ENCODE peak calls at places on chromosomes 16 and 17, in six cellular contexts. M is skeletal muscle cell; O is tibial nerve; I is naive thymus-derived CD4-positive, alpha-beta T cell; H is kidney epithelial cell; Y is trophoblast cell. E is an unnamed sample.

GRCh38 chr16:28168991-28169554 is 42.7 kb downstream of the XPO6 start:
- DNase-seq in H (no peak), Y (no peak), M (no peak), I (no peak), O (no peak), E (peak)

GRCh38 chr17:27559506-27559931 is 71.5 kb upstream of the LGALS9 start:
- DNase-seq in H (no peak), I (no peak), M (peak), Y (no peak), O (no peak), E (no peak)

GRCh38 chr17:75831032-75831567 is 13.1 kb downstream of the UNC13D start:
- DNase-seq in I (no peak), O (no peak), M (no peak), Y (no peak), H (no peak), E (no peak)

GRCh38 chr16:53043986-53044571 is 8.6 kb downstream of the CHD9NB start:
- DNase-seq in O (no peak), H (no peak), M (no peak), I (no peak), Y (peak), E (no peak)

GRCh38 chr17:43418441-43419374 is 19.9 kb downstream of the ARL4D start:
- DNase-seq in I (no peak), M (peak), O (no peak), H (peak), Y (peak), E (no peak)

GRCh38 chr17:77694391-77695363 is 263.8 kb upstream of the TNRC6C start:
- DNase-seq in M (no peak), H (no peak), I (no peak), Y (no peak), O (no peak), E (no peak)

GRCh38 chr17:4180791-4181190 is 37.8 kb downstream of the CYB5D2 start:
- DNase-seq in M (no peak), O (no peak), Y (no peak), I (no peak), H (no peak), E (no peak)

GRCh38 chr17:82435601-82436583 is 14.7 kb downstream of the CYBC1 start:
- DNase-seq in M (no peak), I (no peak), H (no peak), Y (no peak), O (no peak), E (no peak)

GRCh38 chr17:57264776-57265175 is 8.5 kb downstream of the MSI2 start:
- DNase-seq in I (no peak), H (no peak), Y (peak), M (no peak), O (no peak), E (no peak)

GRCh38 chr16:3266873-3267537 is 10.6 kb upstream of the MEFV start:
- DNase-seq in I (no peak), H (no peak), Y (no peak), M (no peak), O (no peak), E (peak)

GRCh38 chr16:62034236-62035114 is 1.8 kb downstream of the CDH8 start:
- DNase-seq in Y (no peak), I (no peak), M (no peak), H (no peak), O (no peak), E (no peak)

GRCh38 chr16:50273888-50274770 is 7.8 kb downstream of the ADCY7 start:
- DNase-seq in O (no peak), M (no peak), I (peak), H (no peak), Y (no peak), E (peak)

GRCh38 chr16:49649013-49649785 is 206.7 kb downstream of the ZNF423 start:
- DNase-seq in Y (no peak), I (no peak), O (no peak), H (peak), M (no peak), E (no peak)

DNA sequence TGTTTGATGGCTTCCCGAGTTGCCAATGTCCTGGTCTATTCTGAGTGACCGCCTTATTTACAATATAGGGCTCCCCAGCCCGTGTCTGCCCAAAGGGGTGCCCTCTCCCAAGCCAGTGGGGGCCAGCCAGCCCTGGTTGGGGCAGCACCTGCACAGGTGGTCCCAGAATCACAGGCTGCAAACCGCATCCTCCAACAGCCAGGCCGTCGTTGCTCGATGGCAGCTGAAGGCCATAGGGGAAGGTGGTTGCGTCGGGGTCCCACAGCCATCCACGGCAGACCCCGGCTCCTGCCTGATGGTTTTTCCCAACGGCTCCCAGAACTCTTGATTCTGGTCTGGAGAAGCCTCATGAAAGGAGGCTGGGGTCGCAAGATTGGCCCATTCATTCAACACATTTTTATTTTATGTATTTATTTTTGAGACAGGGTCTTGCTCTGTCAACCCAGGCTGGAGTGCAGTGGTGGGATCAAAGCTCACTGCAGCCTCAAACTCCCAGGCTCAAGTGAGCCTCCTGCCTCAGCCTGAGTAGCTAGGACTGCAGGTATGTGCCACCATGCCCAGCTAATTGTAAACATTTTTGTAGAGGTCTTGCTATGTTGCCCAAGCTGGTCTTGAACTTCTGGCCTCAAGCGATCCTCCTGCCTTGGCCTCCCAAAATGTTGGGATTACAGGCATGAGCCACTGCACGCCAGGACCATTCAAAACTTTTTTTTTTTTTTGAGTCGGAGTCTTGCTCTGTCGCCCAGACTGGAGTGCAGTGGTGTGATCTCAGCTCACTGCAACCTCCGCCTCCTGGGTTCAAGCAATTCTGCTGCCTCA is 79.0 kb upstream of the TOB1 start:
- DNase-seq in O (no peak), Y (no peak), H (no peak), I (no peak), M (no peak), E (no peak)
- H3K4me3 ChIP-seq in O (no peak), Y (peak), H (no peak), I (peak), M (no peak), E (peak)

DNA sequence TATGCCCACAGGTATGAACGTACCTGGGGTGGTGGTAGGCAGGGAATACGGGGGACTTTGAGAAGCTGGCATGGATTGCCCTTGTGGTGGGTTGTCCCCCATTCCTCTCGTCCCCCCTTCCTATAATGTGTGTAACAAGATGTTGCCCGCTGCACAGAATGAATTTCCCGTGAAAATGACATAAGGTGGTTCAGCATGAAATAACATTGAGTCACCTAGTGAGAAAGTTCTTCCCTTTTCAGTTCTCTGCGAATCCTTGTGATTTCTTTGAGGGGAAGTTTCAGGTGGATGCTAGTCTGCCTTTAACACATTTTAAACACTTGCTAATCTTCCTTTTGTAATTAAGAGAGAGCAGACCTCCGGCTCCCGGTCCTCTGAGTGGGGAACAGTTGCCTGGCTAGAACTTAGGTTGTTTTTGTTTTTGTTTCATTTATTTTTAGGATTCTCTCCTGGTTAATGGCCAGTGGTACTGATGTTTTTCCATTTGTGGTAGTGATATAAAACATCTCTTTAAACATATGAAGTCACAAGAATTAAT is 58.9 kb downstream of the RAP1GAP2 start:
- DNase-seq in O (no peak), M (no peak), H (no peak), I (no peak), Y (no peak), E (no peak)
- H3K4me3 ChIP-seq in O (no peak), M (peak), H (peak), I (no peak), Y (peak), E (no peak)

DNA sequence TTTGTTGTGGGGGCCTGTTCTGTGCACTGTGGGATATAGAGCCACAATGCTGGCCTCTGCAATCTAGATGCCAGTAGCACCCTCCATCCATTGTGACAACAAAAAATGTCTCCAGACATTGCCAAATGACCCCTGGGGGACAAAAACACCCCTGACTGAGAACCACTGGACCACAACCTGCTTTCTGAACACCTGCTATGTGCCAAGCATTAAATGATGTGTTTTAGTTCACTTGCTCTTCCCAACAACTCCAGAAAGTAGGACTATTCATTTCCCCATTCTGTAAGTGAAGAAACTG is 367.0 kb upstream of the ERCC4 start:
- DNase-seq in I (no peak), M (no peak), H (no peak), O (no peak), Y (no peak), E (no peak)
- H3K4me3 ChIP-seq in I (no peak), M (no peak), H (no peak), O (no peak), Y (no peak), E (no peak)

GRCh38 chr16:85750021-85750826 is 672 bp downstream of the C16orf74 start:
- DNase-seq in H (no peak), Y (peak), O (no peak), M (peak), I (no peak), E (peak)
- H3K4me3 ChIP-seq in H (peak), Y (peak), O (peak), M (peak), I (peak), E (peak)

GRCh38 chr17:45170976-45171337 is 9.3 kb downstream of the HEXIM2 start:
- DNase-seq in I (no peak), Y (peak), M (no peak), O (peak), H (no peak), E (no peak)
- H3K4me3 ChIP-seq in I (no peak), Y (no peak), M (peak), O (peak), H (no peak), E (no peak)

GRCh38 chr16:69563605-69564580 is 1.9 kb upstream of the NFAT5 start:
- DNase-seq in O (no peak), I (peak), H (no peak), M (no peak), Y (peak), E (no peak)
- H3K4me3 ChIP-seq in O (no peak), I (peak), H (no peak), M (peak), Y (no peak), E (no peak)

DNA sequence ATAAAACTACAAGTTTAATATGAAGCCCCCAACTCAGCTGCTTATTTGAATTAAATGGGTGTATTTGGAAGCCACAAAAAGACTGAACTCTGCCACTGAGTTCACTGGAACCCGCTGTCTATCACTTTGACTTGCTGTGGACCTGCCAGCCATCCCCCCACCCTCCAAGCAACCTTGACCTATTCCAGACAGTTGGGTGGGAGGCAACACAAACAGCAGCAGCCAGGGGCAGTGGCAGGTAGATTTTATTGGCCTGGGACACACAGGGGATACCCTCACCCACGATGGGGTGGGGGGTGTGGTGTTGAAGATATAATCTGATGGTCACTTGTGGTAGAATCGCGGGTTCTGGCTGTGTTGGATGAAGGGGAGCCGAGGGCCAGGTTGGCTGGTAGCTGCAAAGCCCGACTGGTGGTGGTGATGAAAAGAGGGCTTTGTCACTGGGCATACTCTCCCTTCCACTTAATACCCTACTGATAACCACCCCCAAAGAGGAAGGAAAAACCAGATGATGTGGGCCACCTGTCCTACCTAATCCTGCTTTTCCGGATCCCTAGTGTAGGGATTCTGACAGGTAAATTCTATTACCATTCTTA is 2.6 kb downstream of the GPS2 start:
- DNase-seq in I (no peak), Y (no peak), O (no peak), M (no peak), H (no peak), E (no peak)
- H3K4me3 ChIP-seq in I (no peak), Y (no peak), O (no peak), M (no peak), H (no peak), E (no peak)

GRCh38 chr16:35737076-35737475 is 2277.7 kb downstream of the TP53TG3F start:
- DNase-seq in O (no peak), Y (no peak), H (no peak), M (no peak), I (no peak), E (no peak)

GRCh38 chr16:35733971-35734702 is 2274.7 kb downstream of the TP53TG3F start:
- DNase-seq in H (no peak), O (no peak), M (no peak), I (no peak), Y (no peak), E (no peak)

GRCh38 chr16:35733278-35733965 is 2274.0 kb downstream of the TP53TG3F start:
- DNase-seq in O (no peak), I (no peak), H (no peak), Y (no peak), M (no peak), E (no peak)

GRCh38 chr16:35735403-35736251 is 2276.2 kb downstream of the TP53TG3F start:
- DNase-seq in M (no peak), H (no peak), Y (no peak), O (no peak), I (no peak), E (no peak)

DNA sequence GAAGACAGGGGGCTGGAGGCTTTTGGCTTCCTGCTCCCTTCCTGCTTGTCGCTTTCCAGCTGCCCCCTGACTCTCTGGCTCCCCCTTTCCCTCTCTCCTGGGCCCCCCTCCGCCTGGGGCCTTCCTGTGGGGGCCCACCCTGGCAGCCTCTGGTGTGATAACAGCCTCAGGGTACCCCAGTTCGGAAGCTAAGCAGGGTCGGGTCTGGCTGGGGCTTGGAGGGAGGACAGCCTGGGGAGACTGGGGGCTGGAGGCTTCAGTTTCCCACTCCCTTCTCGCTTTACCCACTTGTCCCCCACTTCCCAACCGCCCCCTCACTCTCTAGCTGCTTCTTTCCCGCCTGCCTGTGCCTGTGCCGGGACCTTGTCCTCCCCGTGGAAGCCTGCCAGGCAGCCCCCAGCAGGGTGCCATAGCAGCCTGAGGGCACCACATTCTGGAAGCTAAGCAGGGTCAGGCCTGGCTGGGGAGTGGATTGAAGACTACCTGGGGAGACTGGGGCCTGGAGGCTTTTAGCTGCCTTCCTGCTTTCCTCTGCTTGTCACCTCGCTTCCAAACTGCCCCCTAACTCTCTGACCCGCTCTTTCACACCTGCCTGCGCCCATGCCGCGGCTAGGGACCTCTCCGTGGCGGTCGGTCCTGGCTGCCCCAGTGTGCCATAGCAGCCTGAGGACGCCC is 2275.5 kb downstream of the TP53TG3F start:
- DNase-seq in H (no peak), O (no peak), M (no peak), I (no peak), Y (no peak), E (no peak)
- H3K4me3 ChIP-seq in H (no peak), O (no peak), M (no peak), I (no peak), Y (no peak), E (no peak)